ENCODE peak calls at places on chromosomes 3 and 15, in six cellular contexts. H, G, P, C, M and S are unnamed samples.

GRCh38 chr15:40787344-40787841 is 17.6 kb downstream of the C15orf62 start:
- DNase-seq in H (peak; percentile 69), G (peak; percentile 94), P (peak; percentile 62), C (peak; percentile 63), M (no peak), S (no peak)

GRCh38 chr3:175193815-175194518 is 334.8 kb downstream of the NAALADL2 start:
- DNase-seq in H (no peak), G (no peak), P (peak; percentile 60), C (no peak), M (no peak), S (no peak)

GRCh38 chr15:73391128-73391864 is 22.5 kb upstream of the HCN4 start:
- DNase-seq in H (no peak), G (no peak), P (no peak), C (no peak), M (no peak), S (no peak)

GRCh38 chr15:75918135-75918534 is 14.5 kb downstream of the FBXO22 start:
- DNase-seq in H (no peak), G (no peak), P (no peak), C (no peak), M (no peak), S (no peak)

GRCh38 chr3:139491966-139492365 is 15.7 kb upstream of the RBP2 start:
- DNase-seq in H (no peak), G (peak; percentile 71), P (no peak), C (no peak), M (no peak), S (no peak)

GRCh38 chr3:113844622-113845222 is 6.1 kb downstream of the GRAMD1C start:
- DNase-seq in H (no peak), G (peak; percentile 48), P (peak; percentile 40), C (no peak), M (no peak), S (no peak)

GRCh38 chr3:42680256-42680655 is 5.1 kb upstream of the KLHL40 start:
- DNase-seq in H (no peak), G (no peak), P (peak; percentile 58), C (no peak), M (no peak), S (no peak)

GRCh38 chr15:37138586-37138985 is 38.2 kb upstream of the MEIS2 start:
- DNase-seq in H (peak; percentile 12), G (no peak), P (no peak), C (no peak), M (no peak), S (no peak)

GRCh38 chr3:134441321-134441720 is 44.5 kb downstream of the ANAPC13 start:
- DNase-seq in H (no peak), G (no peak), P (peak; percentile 54), C (no peak), M (no peak), S (no peak)

GRCh38 chr3:115806501-115806900 is 183.2 kb downstream of the GAP43 start:
- DNase-seq in H (no peak), G (no peak), P (peak; percentile 58), C (no peak), M (no peak), S (no peak)

GRCh38 chr15:90001683-90002427 is 731 bp downstream of the ZNF710 start:
- DNase-seq in H (peak; percentile 58), G (peak; percentile 83), P (peak; percentile 58), C (peak; percentile 79), M (peak; percentile 62), S (no peak)

GRCh38 chr15:100597862-100598261 is 4.1 kb downstream of the LINS1 start:
- DNase-seq in H (no peak), G (no peak), P (no peak), C (no peak), M (no peak), S (no peak)
- H3K27ac ChIP-seq in H (no peak overlapping the region), G (no peak overlapping the region), P (no peak overlapping the region), C (no peak overlapping the region), M (no peak overlapping the region), S (no peak overlapping the region)

GRCh38 chr15:42921049-42921731 is 612 bp upstream of the TTBK2 start:
- DNase-seq in H (no peak), G (peak; percentile 44), P (peak; percentile 8), C (no peak), M (no peak), S (peak; percentile 67)
- H3K27ac ChIP-seq in H (no peak overlapping the region), G (no peak overlapping the region), P (peak overlapping the region; percentile 1), C (no peak overlapping the region), M (peak overlapping the region; percentile 82), S (peak overlapping the region; percentile 71)

GRCh38 chr3:30354972-30355371 is 251.4 kb upstream of the TGFBR2 start:
- DNase-seq in H (no peak), G (no peak), P (peak; percentile 28), C (no peak), M (no peak), S (no peak)

GRCh38 chr3:30358871-30359270 is 247.5 kb upstream of the TGFBR2 start:
- DNase-seq in H (no peak), G (no peak), P (no peak), C (no peak), M (no peak), S (no peak)

GRCh38 chr3:30357897-30358296 is 248.5 kb upstream of the TGFBR2 start:
- DNase-seq in H (no peak), G (no peak), P (no peak), C (no peak), M (no peak), S (no peak)

GRCh38 chr3:30355622-30356021 is 250.8 kb upstream of the TGFBR2 start:
- DNase-seq in H (peak; percentile 40), G (no peak), P (peak; percentile 16), C (no peak), M (no peak), S (no peak)

GRCh38 chr3:30356901-30357753 is 249.3 kb upstream of the TGFBR2 start:
- DNase-seq in H (no peak), G (no peak), P (peak; percentile 33), C (no peak), M (no peak), S (no peak)
- H3K27ac ChIP-seq in H (no peak overlapping the region), G (no peak overlapping the region), P (no peak overlapping the region), C (no peak overlapping the region), M (no peak overlapping the region), S (no peak overlapping the region)

GRCh38 chr15:67524235-67524634 is 3.3 kb downstream of the C15orf61 start:
- DNase-seq in H (no peak), G (no peak), P (no peak), C (no peak), M (no peak), S (no peak)

GRCh38 chr15:67523337-67523736 is 2.4 kb downstream of the C15orf61 start:
- DNase-seq in H (no peak), G (peak; percentile 44), P (no peak), C (no peak), M (no peak), S (no peak)

GRCh38 chr15:67521770-67522568 is 1.0 kb downstream of the C15orf61 start:
- DNase-seq in H (peak; percentile 20), G (no peak), P (peak; percentile 51), C (no peak), M (no peak), S (no peak)

GRCh38 chr15:67520976-67521769 is at the start of gene C15orf61:
- DNase-seq in H (peak; percentile 84), G (peak; percentile 84), P (peak; percentile 75), C (peak; percentile 91), M (peak; percentile 85), S (peak; percentile 85)

GRCh38 chr15:67520276-67520975 is 505 bp upstream of the C15orf61 start:
- DNase-seq in H (no peak), G (peak; percentile 27), P (peak; percentile 7), C (no peak), M (no peak), S (no peak)
- H3K27ac ChIP-seq in H (peak overlapping the region; percentile 81), G (no peak overlapping the region), P (peak overlapping the region; percentile 52), C (peak overlapping the region; percentile 98), M (peak overlapping the region; percentile 83), S (peak overlapping the region; percentile 82)

GRCh38 chr3:180295811-180296210 is 259.1 kb upstream of the PEX5L start:
- DNase-seq in H (no peak), G (no peak), P (peak; percentile 10), C (no peak), M (no peak), S (no peak)
- H3K27ac ChIP-seq in H (no peak overlapping the region), G (no peak overlapping the region), P (no peak overlapping the region), C (no peak overlapping the region), M (no peak overlapping the region), S (no peak overlapping the region)

DNA sequence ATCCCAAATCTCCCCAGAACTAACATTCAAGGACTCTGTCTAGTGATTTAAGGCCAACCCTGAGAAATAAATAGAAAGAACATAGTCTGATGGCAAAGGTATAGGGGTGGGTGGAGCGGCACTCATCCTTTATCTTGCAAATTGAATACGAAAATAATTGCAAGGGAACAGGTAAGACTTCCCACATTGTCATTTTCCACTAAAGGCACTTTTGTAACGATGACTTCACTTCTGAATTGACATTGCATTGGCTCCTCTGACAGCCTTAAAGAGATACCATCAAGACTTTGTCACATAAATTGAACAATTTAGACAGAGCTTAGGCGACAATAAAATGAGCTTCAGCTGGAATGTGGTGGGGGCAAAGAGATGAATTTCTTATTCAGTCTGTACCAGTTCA is 75.3 kb upstream of the PLCL2 start:
- DNase-seq in H (no peak), G (no peak), P (no peak), C (no peak), M (no peak), S (no peak)
- H3K27ac ChIP-seq in H (no peak overlapping the region), G (no peak overlapping the region), P (no peak overlapping the region), C (no peak overlapping the region), M (peak overlapping the region; percentile 1), S (no peak overlapping the region)

GRCh38 chr15:82835391-82835917 is 26.0 kb downstream of the WHAMM start:
- DNase-seq in H (no peak), G (no peak), P (no peak), C (no peak), M (no peak), S (no peak)

GRCh38 chr15:82830427-82831173 is 21.2 kb downstream of the WHAMM start:
- DNase-seq in H (no peak), G (no peak), P (no peak), C (no peak), M (no peak), S (no peak)

GRCh38 chr15:82832601-82833209 is 23.3 kb downstream of the WHAMM start:
- DNase-seq in H (peak; percentile 71), G (no peak), P (peak; percentile 93), C (no peak), M (no peak), S (no peak)

GRCh38 chr15:82831894-82832600 is 22.6 kb downstream of the WHAMM start:
- DNase-seq in H (no peak), G (no peak), P (no peak), C (no peak), M (no peak), S (no peak)

GRCh38 chr15:82833283-82833682 is 23.9 kb downstream of the WHAMM start:
- DNase-seq in H (peak; percentile 42), G (no peak), P (no peak), C (no peak), M (no peak), S (no peak)
- H3K27ac ChIP-seq in H (peak overlapping the region; percentile 80), G (no peak overlapping the region), P (peak overlapping the region; percentile 85), C (no peak overlapping the region), M (no peak overlapping the region), S (no peak overlapping the region)

GRCh38 chr3:52301042-52301441 is 13.4 kb downstream of the GLYCTK start:
- DNase-seq in H (no peak), G (no peak), P (no peak), C (no peak), M (no peak), S (no peak)
- H3K27ac ChIP-seq in H (no peak overlapping the region), G (no peak overlapping the region), P (no peak overlapping the region), C (no peak overlapping the region), M (no peak overlapping the region), S (no peak overlapping the region)

GRCh38 chr3:172221550-172221949 is 182.2 kb downstream of the FNDC3B start:
- DNase-seq in H (no peak), G (no peak), P (peak; percentile 88), C (no peak), M (no peak), S (no peak)
- H3K27ac ChIP-seq in H (no peak overlapping the region), G (no peak overlapping the region), P (peak overlapping the region; percentile 44), C (no peak overlapping the region), M (no peak overlapping the region), S (no peak overlapping the region)